ENCODE peak calls at places on chromosomes 13 and 19, in four cellular contexts. U, X, J and F are unnamed samples.

GRCh38 chr19:13978306-13978705 is 26.0 kb downstream of the DCAF15 start:
- DNase-seq in X (no peak), U (no peak), J (peak; percentile 89), F (peak; percentile 99)

GRCh38 chr19:32910094-32910493 is 40.5 kb upstream of the SLC7A9 start:
- DNase-seq in U (no peak), X (no peak), J (no peak), F (no peak)

GRCh38 chr13:23766939-23767338 is 122.3 kb downstream of the MIPEP start:
- DNase-seq in J (no peak), U (no peak), X (no peak), F (no peak)

GRCh38 chr19:19083413-19084178 is 19.8 kb downstream of the SLC25A42 start:
- DNase-seq in J (no peak), U (no peak), X (no peak), F (no peak)

GRCh38 chr19:22545751-22546150 is 88.4 kb upstream of the ZNF492 start:
- DNase-seq in J (peak; percentile 50), U (no peak), X (no peak), F (no peak)

GRCh38 chr19:45059258-45059965 is 16.9 kb downstream of the ZNF296 start:
- DNase-seq in U (peak; percentile 84), J (peak; percentile 66), X (no peak), F (peak; percentile 87)

GRCh38 chr19:21474671-21475181 is 30.7 kb upstream of the ZNF429 start:
- DNase-seq in X (no peak), U (peak; percentile 57), J (peak; percentile 84), F (peak; percentile 95)

GRCh38 chr13:41413907-41414306 is 43.4 kb upstream of the RGCC start:
- DNase-seq in J (no peak), U (no peak), X (no peak), F (no peak)

GRCh38 chr19:14310055-14310454 is 71.2 kb upstream of the ADGRE5 start:
- DNase-seq in U (no peak), J (no peak), X (no peak), F (no peak)

DNA sequence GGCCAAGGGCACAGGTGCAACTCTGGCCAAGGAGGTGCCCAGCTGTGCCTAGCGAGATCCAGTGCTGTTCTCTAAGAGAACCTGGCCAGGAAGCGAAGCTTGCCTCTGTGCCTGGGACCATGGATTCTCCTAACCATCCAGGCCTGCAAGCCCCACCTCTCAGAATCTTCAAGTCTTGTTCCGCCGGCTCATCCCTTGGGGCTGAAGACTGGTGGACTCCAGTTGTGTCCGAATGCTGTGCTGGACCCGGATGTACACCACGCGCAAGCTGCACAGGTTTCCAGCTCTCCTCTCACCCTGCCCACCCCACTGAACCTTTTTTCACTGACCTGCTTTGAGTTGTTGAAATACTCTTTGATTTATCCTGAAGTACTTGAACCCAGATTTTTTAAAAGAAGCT is 27.5 kb upstream of the MIR17HG start:
- DNase-seq in U (no peak), J (no peak), X (no peak), F (no peak)
- H3K27me3 ChIP-seq in U (peaks cover 3% of the 10 kb centered on the region), J (no peaks in the 10 kb centered on the region), X (no peaks in the 10 kb centered on the region), F (no peaks in the 10 kb centered on the region)

GRCh38 chr19:5477451-5478215 is 22.4 kb downstream of the ZNRF4 start:
- DNase-seq in U (no peak), J (no peak), X (no peak), F (no peak)
- H3K27me3 ChIP-seq in U (peaks cover 17% of the 10 kb centered on the region), J (no peaks in the 10 kb centered on the region), X (peaks cover 15% of the 10 kb centered on the region), F (no peaks in the 10 kb centered on the region)

DNA sequence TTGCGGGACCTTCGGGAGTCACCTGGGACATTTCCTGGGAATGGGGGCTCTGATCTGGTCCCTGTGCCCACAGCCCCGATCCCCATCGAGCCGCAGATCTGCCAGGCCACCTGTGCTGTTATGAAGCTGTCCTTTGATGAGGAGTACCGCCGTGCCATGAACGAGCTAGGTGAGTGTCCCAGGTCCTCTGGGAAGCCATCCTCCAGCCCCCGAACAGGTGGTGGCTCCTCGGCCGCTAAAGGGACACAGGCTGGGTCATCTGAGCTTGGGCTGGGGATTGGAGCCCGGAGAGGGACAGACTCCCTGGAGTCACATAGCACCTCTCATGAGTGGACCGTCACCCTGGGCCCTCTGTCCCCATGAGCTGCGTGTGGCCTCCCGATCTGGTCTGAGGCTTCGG is 8.0 kb downstream of the APC2 start:
- DNase-seq in X (no peak), U (no peak), J (no peak), F (no peak)
- H3K27me3 ChIP-seq in X (peaks cover 12% of the 10 kb centered on the region), U (peaks cover 46% of the 10 kb centered on the region), J (no peaks in the 10 kb centered on the region), F (no peaks in the 10 kb centered on the region)

GRCh38 chr13:48533207-48533499 is 273 bp upstream of the RCBTB2 start:
- DNase-seq in X (no peak), U (no peak), J (no peak), F (no peak)
- H3K27me3 ChIP-seq in X (no peaks in the 10 kb centered on the region), U (no peaks in the 10 kb centered on the region), J (no peaks in the 10 kb centered on the region), F (no peaks in the 10 kb centered on the region)